ENCODE peak calls at places on chromosome 9, in nine cellular contexts. P is AG10803, G is choroid plexus epithelial cell, F is mucosa of descending colon, D is sigmoid colon, Q is upper lobe of left lung, R is AG04449, I is DND-41, S is tibial nerve. B is an unnamed sample.

GRCh38 chr9:95516736-95517558 is at the start of gene PTCH1:
- DNase-seq in P (peak), G (peak), F (peak), D (peak), Q (peak), R (no peak), I (no peak), S (no peak), B (no peak)

GRCh38 chr9:76032652-76033373 is 142.3 kb downstream of the PCSK5 start:
- DNase-seq in P (no peak), G (no peak), F (no peak), D (no peak), Q (no peak), R (no peak), I (no peak), S (no peak), B (no peak)

GRCh38 chr9:36144322-36145206 is 8.0 kb downstream of the GLIPR2 start:
- DNase-seq in P (no peak), G (no peak), F (no peak), D (no peak), Q (no peak), R (no peak), I (no peak), S (no peak), B (no peak)

GRCh38 chr9:127455299-127455992 is 4.1 kb downstream of the LRSAM1 start:
- DNase-seq in P (no peak), G (no peak), F (peak), D (no peak), Q (no peak), R (no peak), I (no peak), S (no peak), B (no peak)

GRCh38 chr9:130128782-130129424 is 43.3 kb upstream of the NCS1 start:
- DNase-seq in P (peak), G (peak), F (peak), D (no peak), Q (no peak), R (peak), I (peak), S (peak), B (no peak)

GRCh38 chr9:131402073-131402472 is 8.2 kb downstream of the PRRC2B start:
- DNase-seq in P (peak), G (no peak), F (no peak), D (no peak), Q (no peak), R (no peak), I (no peak), S (no peak), B (no peak)

GRCh38 chr9:84337252-84337651 is 3.3 kb downstream of the SLC28A3 start:
- DNase-seq in P (no peak), G (no peak), F (peak), D (no peak), Q (peak), R (no peak), I (no peak), S (no peak), B (no peak)

GRCh38 chr9:131448818-131449217 is 53.9 kb upstream of the POMT1 start:
- DNase-seq in P (no peak), G (no peak), F (no peak), D (no peak), Q (no peak), R (no peak), I (no peak), S (no peak), B (no peak)

GRCh38 chr9:134575103-134575816 is 66.3 kb upstream of the COL5A1 start:
- DNase-seq in P (no peak), G (no peak), F (no peak), D (no peak), Q (no peak), R (no peak), I (no peak), S (peak), B (no peak)

GRCh38 chr9:134659688-134660131 is 18.1 kb downstream of the COL5A1 start:
- DNase-seq in P (no peak), G (no peak), F (no peak), D (peak), Q (no peak), R (no peak), I (no peak), S (no peak), B (no peak)

GRCh38 chr9:121376214-121376830 is 6.3 kb upstream of the STOM start:
- DNase-seq in P (no peak), G (peak), F (no peak), D (no peak), Q (no peak), R (no peak), I (no peak), S (no peak), B (no peak)

GRCh38 chr9:26261503-26262330 is 583.5 kb upstream of the TUSC1 start:
- DNase-seq in P (peak), G (peak), F (no peak), D (no peak), Q (no peak), R (no peak), I (no peak), S (no peak), B (no peak)

GRCh38 chr9:116198344-116198743 is 44.8 kb downstream of the PAPPA start:
- DNase-seq in P (peak), G (peak), F (no peak), D (no peak), Q (no peak), R (no peak), I (no peak), S (no peak), B (no peak)

GRCh38 chr9:76926324-76926731 is 20.4 kb upstream of the PRUNE2 start:
- DNase-seq in P (peak), G (peak), F (no peak), D (no peak), Q (no peak), R (peak), I (no peak), S (no peak), B (no peak)

GRCh38 chr9:98057095-98057799 is 715 bp downstream of the NANS start:
- DNase-seq in P (peak), G (peak), F (no peak), D (no peak), Q (no peak), R (no peak), I (peak), S (peak), B (no peak)

GRCh38 chr9:77977210-77977611 is 54.4 kb downstream of the GNAQ start:
- DNase-seq in P (peak), G (peak), F (peak), D (peak), Q (no peak), R (no peak), I (peak), S (peak), B (no peak)

GRCh38 chr9:112717669-112718331 is at the start of gene INIP:
- DNase-seq in P (peak), G (peak), F (peak), D (peak), Q (peak), R (peak), I (peak), S (peak), B (peak)

GRCh38 chr9:27473135-27473534 is 51.0 kb upstream of the IFNK start:
- DNase-seq in P (peak), G (peak), F (peak), D (peak), Q (no peak), R (no peak), I (no peak), S (peak), B (no peak)

GRCh38 chr9:130626249-130626982 is 38.0 kb upstream of the PRDM12 start:
- DNase-seq in P (no peak), G (no peak), F (no peak), D (no peak), Q (no peak), R (no peak), I (no peak), S (no peak), B (no peak)

GRCh38 chr9:6896562-6896961 is 138.8 kb downstream of the KDM4C start:
- DNase-seq in P (no peak), G (peak), F (no peak), D (no peak), Q (no peak), R (no peak), I (no peak), S (no peak), B (no peak)

GRCh38 chr9:113609562-113610318 is 146.2 kb downstream of the RGS3 start:
- DNase-seq in P (no peak), G (peak), F (peak), D (peak), Q (no peak), R (no peak), I (no peak), S (peak), B (peak)

GRCh38 chr9:3931058-3931457 is 368.8 kb downstream of the GLIS3 start:
- DNase-seq in P (no peak), G (no peak), F (no peak), D (no peak), Q (no peak), R (no peak), I (no peak), S (no peak), B (no peak)

GRCh38 chr9:115133649-115134048 is 15.7 kb upstream of the TNC start:
- DNase-seq in P (peak), G (peak), F (no peak), D (no peak), Q (no peak), R (peak), I (no peak), S (no peak), B (no peak)

GRCh38 chr9:95580812-95581761 is 64.3 kb upstream of the PTCH1 start:
- DNase-seq in P (no peak), G (no peak), F (peak), D (no peak), Q (no peak), R (no peak), I (no peak), S (no peak), B (no peak)

GRCh38 chr9:7844283-7844682 is 44.7 kb upstream of the DMAC1 start:
- DNase-seq in P (no peak), G (peak), F (peak), D (no peak), Q (no peak), R (no peak), I (peak), S (no peak), B (no peak)

GRCh38 chr9:22308177-22308576 is 138.4 kb upstream of the DMRTA1 start:
- DNase-seq in P (no peak), G (peak), F (no peak), D (no peak), Q (no peak), R (no peak), I (no peak), S (no peak), B (no peak)
- TF ChIP-seq CTCF in P (no peak), G (peak), F (no peak), D (no peak), Q (no peak), R (no peak), I (no peak), S (no peak), B (no peak)

GRCh38 chr9:101399641-101399965 is 952 bp downstream of the ZNF189 start:
- DNase-seq in P (no peak), G (no peak), F (no peak), D (no peak), Q (no peak), R (no peak), I (no peak), S (no peak), B (no peak)
- TF ChIP-seq CTCF in P (no peak), G (no peak), F (no peak), D (no peak), Q (no peak), R (no peak), I (no peak), S (no peak), B (no peak)

DNA sequence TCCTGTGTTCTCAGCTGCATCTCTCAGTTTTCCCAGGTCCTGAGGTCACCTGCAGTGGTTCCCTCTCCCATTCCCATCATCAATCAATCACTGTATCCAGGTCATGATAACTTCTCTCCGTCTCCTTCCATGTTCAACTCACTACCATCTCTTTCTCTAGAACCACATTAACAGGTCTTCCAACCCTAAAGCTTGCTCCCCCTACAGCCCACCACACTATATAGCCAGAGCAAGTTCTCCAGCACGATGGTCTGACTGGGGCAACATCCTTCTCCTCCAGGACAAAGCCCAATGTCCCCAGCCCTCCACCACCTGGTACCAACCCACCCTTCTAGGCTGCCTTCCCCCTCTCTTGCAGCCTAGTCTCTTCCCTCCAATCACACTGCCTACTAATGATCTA is 241.6 kb downstream of the CDK5RAP2 start:
- DNase-seq in P (no peak), G (no peak), F (no peak), D (no peak), Q (no peak), R (no peak), I (no peak), S (no peak), B (no peak)
- TF ChIP-seq CTCF in P (no peak), G (no peak), F (no peak), D (no peak), Q (no peak), R (no peak), I (no peak), S (no peak), B (no peak)

GRCh38 chr9:73046769-73047168 is 93.9 kb upstream of the ALDH1A1 start:
- DNase-seq in P (no peak), G (no peak), F (no peak), D (no peak), Q (no peak), R (no peak), I (no peak), S (no peak), B (no peak)

GRCh38 chr9:73050887-73051550 is 98.2 kb upstream of the ALDH1A1 start:
- DNase-seq in P (no peak), G (no peak), F (no peak), D (no peak), Q (no peak), R (no peak), I (no peak), S (no peak), B (no peak)

GRCh38 chr9:73049280-73049679 is 96.4 kb upstream of the ALDH1A1 start:
- DNase-seq in P (no peak), G (no peak), F (no peak), D (no peak), Q (no peak), R (no peak), I (no peak), S (no peak), B (no peak)

GRCh38 chr9:73053543-73053942 is 98.1 kb upstream of the ANXA1 start:
- DNase-seq in P (no peak), G (no peak), F (no peak), D (no peak), Q (no peak), R (no peak), I (no peak), S (no peak), B (no peak)

GRCh38 chr9:73050062-73050814 is 97.4 kb upstream of the ALDH1A1 start:
- DNase-seq in P (peak), G (peak), F (no peak), D (no peak), Q (no peak), R (peak), I (no peak), S (no peak), B (no peak)
- TF ChIP-seq CTCF in P (peak), G (peak), F (no peak), D (no peak), Q (no peak), R (no peak), I (no peak), S (no peak), B (no peak)

GRCh38 chr9:136172412-136173079 is 32.4 kb downstream of the LHX3 start:
- DNase-seq in P (no peak), G (no peak), F (no peak), D (no peak), Q (peak), R (no peak), I (no peak), S (no peak), B (no peak)
- TF ChIP-seq CTCF in P (no peak), G (no peak), F (no peak), D (no peak), Q (no peak), R (no peak), I (no peak), S (no peak), B (no peak)

GRCh38 chr9:124947727-124948391 is 7.0 kb upstream of the GOLGA1 start:
- DNase-seq in P (no peak), G (no peak), F (no peak), D (no peak), Q (no peak), R (no peak), I (no peak), S (no peak), B (no peak)
- TF ChIP-seq CTCF in P (no peak), G (no peak), F (no peak), D (no peak), Q (no peak), R (no peak), I (no peak), S (no peak), B (no peak)

DNA sequence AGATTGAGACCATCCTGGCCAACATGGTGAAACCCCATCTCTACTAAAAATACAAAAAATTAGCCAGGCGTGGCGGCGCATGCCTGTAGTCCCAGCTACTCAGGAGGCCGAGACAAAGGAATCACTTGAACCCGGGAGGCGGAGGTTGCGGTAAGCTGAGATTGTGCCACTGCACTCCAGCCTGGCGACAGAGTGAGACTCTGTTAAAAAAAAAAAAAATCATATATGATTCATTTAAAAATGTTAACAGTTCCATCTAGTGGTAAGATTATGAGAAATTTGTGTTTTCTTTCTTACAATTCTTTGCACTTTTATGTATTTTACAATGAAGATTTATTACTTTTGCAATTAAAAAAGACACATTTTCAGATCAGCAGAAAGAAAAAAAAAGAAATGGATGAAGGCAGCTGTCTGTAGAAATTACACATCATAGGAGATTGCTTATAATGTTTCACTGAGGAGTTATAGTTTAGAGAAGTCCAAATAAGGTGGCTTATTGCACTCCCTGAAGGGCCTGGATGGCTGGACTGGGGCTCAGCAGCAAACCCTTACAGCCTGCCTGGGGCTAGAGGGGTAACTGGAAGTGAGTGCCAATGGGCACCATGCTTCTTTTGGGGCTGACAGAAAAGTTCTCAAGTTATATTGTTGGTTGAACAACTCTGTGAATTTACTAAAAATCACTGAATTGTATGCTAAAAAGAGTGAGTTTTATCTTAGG is 20.2 kb downstream of the C9orf153 start:
- DNase-seq in P (no peak), G (peak), F (no peak), D (no peak), Q (no peak), R (no peak), I (no peak), S (no peak), B (no peak)
- TF ChIP-seq CTCF in P (no peak), G (peak), F (no peak), D (no peak), Q (no peak), R (no peak), I (no peak), S (no peak), B (no peak)